ENCODE peak calls at places on chromosomes 7 and 10, in eight cellular contexts. I is M059J; A is colonic mucosa; C is amniotic epithelial cell; Q is GM23248; R is cardiac fibroblast; B is Karpas-422; X is stimulated activated CD4-positive, alpha-beta T cell treated with anti-CD3 and anti-CD28 coated beads, Interleukin-2, amount 100 ng/mL, for 24 hours. E is an unnamed sample.

GRCh38 chr7:114081606-114082425 is 163.0 kb upstream of the PPP1R3A start:
- DNase-seq in I (peak), A (peak), C (peak), Q (peak), R (peak), B (peak), X (no peak), E (peak)

GRCh38 chr10:75234683-75235374 is 928 bp downstream of the COMTD1 start:
- DNase-seq in I (no peak), A (no peak), C (no peak), Q (peak), R (no peak), B (no peak), X (peak), E (no peak)

GRCh38 chr10:24603333-24603732 is 120.4 kb downstream of the ARHGAP21 start:
- DNase-seq in I (peak), A (no peak), C (peak), Q (peak), R (peak), B (no peak), X (no peak), E (peak)

GRCh38 chr7:23184709-23185354 is 3.0 kb downstream of the NUP42 start:
- DNase-seq in I (peak), A (peak), C (peak), Q (peak), R (peak), B (no peak), X (no peak), E (peak)

GRCh38 chr10:51137741-51138529 is 63.6 kb downstream of the PRKG1 start:
- DNase-seq in I (peak), A (no peak), C (peak), Q (peak), R (peak), B (no peak), X (no peak), E (peak)

GRCh38 chr7:129800901-129801300 is 151.9 kb downstream of the UBE2H start:
- DNase-seq in I (no peak), A (no peak), C (no peak), Q (no peak), R (no peak), B (no peak), X (no peak), E (no peak)

GRCh38 chr7:132865366-132865765 is 216.5 kb downstream of the CHCHD3 start:
- DNase-seq in I (no peak), A (no peak), C (no peak), Q (peak), R (no peak), B (no peak), X (no peak), E (no peak)

GRCh38 chr10:92829042-92829785 is 19.1 kb upstream of the EXOC6 start:
- DNase-seq in I (no peak), A (no peak), C (no peak), Q (no peak), R (no peak), B (no peak), X (no peak), E (no peak)

GRCh38 chr10:13788701-13789447 is 202.1 kb downstream of the PRPF18 start:
- DNase-seq in I (peak), A (no peak), C (peak), Q (peak), R (peak), B (no peak), X (no peak), E (peak)

GRCh38 chr7:3067193-3067592 is 23.5 kb upstream of the CARD11 start:
- DNase-seq in I (peak), A (no peak), C (no peak), Q (no peak), R (no peak), B (no peak), X (no peak), E (peak)

GRCh38 chr7:131327049-131327625 is 539 bp upstream of the MKLN1 start:
- DNase-seq in I (peak), A (peak), C (peak), Q (peak), R (peak), B (peak), X (no peak), E (peak)

GRCh38 chr10:74114041-74114448 is 36.6 kb downstream of the AP3M1 start:
- DNase-seq in I (no peak), A (no peak), C (no peak), Q (peak), R (no peak), B (no peak), X (no peak), E (no peak)

GRCh38 chr10:21482821-21483220 is 42.7 kb downstream of the SKIDA1 start:
- DNase-seq in I (no peak), A (no peak), C (no peak), Q (no peak), R (no peak), B (no peak), X (no peak), E (no peak)

E was measured in RPMI7951.